ENCODE peak calls at places on chromosomes 7 and 10, in four cellular contexts. One of them, this sample, is unnamed. For H4K20me1, the result is how much of the 10 kb centered on the place peaks cover.

GRCh38 chr10:70851597-70852475 is 36.1 kb downstream of the SGPL1 start:
- DNase-seq in HCT116: no peak
- DNase-seq in GM12878: no peak
- DNase-seq in HepG2: peak
- DNase-seq in this sample: no peak

GRCh38 chr7:108503112-108504026 is 22.6 kb downstream of the PNPLA8 start:
- DNase-seq in HCT116: no peak
- DNase-seq in GM12878: peak
- DNase-seq in HepG2: no peak
- DNase-seq in this sample: no peak

GRCh38 chr10:30600005-30600404 is 29.5 kb downstream of the LYZL2 start:
- DNase-seq in HCT116: no peak
- DNase-seq in GM12878: no peak
- DNase-seq in HepG2: no peak
- DNase-seq in this sample: no peak

GRCh38 chr10:121324678-121325213 is 273.5 kb downstream of the FGFR2 start:
- DNase-seq in HCT116: peak
- DNase-seq in GM12878: no peak
- DNase-seq in HepG2: peak
- DNase-seq in this sample: no peak

GRCh38 chr10:5776881-5777197 is 36.4 kb downstream of the GDI2 start:
- DNase-seq in HCT116: no peak
- DNase-seq in GM12878: no peak
- DNase-seq in HepG2: no peak
- DNase-seq in this sample: no peak

GRCh38 chr7:116726713-116727431 is 54.9 kb downstream of the MET start:
- DNase-seq in HCT116: no peak
- DNase-seq in GM12878: no peak
- DNase-seq in HepG2: no peak
- DNase-seq in this sample: no peak

GRCh38 chr7:11540271-11540761 is 291.7 kb downstream of the THSD7A start:
- DNase-seq in HCT116: peak
- DNase-seq in GM12878: no peak
- DNase-seq in HepG2: no peak
- DNase-seq in this sample: no peak

GRCh38 chr7:101239191-101239950 is 1.8 kb upstream of the CLDN15 start:
- DNase-seq in HCT116: no peak
- DNase-seq in GM12878: no peak
- DNase-seq in HepG2: no peak
- DNase-seq in this sample: no peak

GRCh38 chr10:5089869-5090268 is 4.3 kb upstream of the AKR1C3 start:
- DNase-seq in HCT116: peak
- DNase-seq in GM12878: no peak
- DNase-seq in HepG2: peak
- DNase-seq in this sample: peak

GRCh38 chr10:89836840-89837172 is 135.4 kb downstream of the KIF20B start:
- DNase-seq in HCT116: no peak
- DNase-seq in GM12878: no peak
- DNase-seq in HepG2: no peak
- DNase-seq in this sample: no peak

GRCh38 chr7:2403718-2404648 is 572 bp downstream of the CHST12 start:
- DNase-seq in HCT116: no peak
- DNase-seq in GM12878: no peak
- DNase-seq in HepG2: no peak
- DNase-seq in this sample: peak

GRCh38 chr10:77791506-77791905 is 135.0 kb downstream of the DLG5 start:
- DNase-seq in HCT116: no peak
- DNase-seq in GM12878: no peak
- DNase-seq in HepG2: no peak
- DNase-seq in this sample: no peak

DNA sequence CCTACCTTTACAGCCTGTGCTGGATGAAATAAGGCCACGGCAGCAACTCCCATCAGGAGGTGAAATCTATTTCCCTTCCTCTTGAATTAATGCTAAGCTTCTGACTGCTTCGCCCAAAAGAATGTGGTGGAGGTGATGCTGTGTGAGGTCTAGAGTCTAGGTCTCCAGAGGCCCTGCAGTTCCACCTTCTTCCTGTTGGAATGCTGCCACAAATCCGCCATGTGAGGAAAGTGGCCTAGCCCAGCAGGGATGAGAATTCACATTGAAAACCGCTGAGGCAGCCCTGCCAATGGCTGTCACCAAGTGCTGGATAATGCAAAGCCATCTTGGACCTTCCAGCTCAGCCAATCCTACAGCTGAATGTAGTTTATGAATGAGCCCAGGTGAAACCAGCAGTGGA is 28.0 kb downstream of the RHOBTB1 start:
- DNase-seq in HCT116: no peak
- DNase-seq in GM12878: no peak
- DNase-seq in HepG2: no peak
- DNase-seq in this sample: peak
- TF ChIP-seq CTCF in HCT116: no peak
- TF ChIP-seq CTCF in GM12878: no peak
- TF ChIP-seq CTCF in HepG2: no peak
- TF ChIP-seq CTCF in this sample: peak

DNA sequence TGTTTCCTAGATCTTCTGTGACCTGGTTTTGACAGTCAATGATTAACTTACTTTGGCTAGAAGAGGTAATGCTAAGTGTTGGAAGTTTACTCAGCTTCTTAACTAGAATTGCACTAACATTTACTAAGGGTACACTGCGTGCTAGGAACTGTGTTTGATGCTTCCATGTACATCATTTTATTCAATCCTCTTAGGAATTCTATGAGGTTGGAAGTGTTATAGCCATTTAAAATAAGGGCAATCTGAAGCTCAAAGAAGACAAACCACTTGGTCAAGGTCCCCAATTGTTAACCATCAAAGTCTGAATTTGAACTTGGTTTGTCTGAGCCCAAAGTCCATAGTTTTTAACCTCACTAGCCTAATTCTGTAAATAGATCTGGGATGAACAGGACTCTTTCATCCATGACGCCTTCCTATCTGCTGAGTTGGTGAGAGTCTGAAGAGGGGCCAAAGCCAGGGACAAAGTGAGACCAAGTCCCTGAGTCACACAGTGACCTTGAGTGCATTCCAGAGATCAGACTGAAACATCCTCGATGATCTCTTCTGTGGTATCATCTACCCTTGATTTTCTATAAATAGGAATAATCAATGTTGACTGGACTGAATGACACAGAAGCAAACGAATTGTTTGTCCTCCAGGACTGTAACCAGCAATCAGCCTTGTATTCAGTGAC is 29.2 kb upstream of the ZNRF2 start:
- DNase-seq in HCT116: no peak
- DNase-seq in GM12878: no peak
- DNase-seq in HepG2: peak
- DNase-seq in this sample: no peak
- TF ChIP-seq REST in HCT116: no peak
- TF ChIP-seq REST in GM12878: no peak
- TF ChIP-seq REST in HepG2: no peak
- TF ChIP-seq REST in this sample: no peak

GRCh38 chr10:129932182-129932581 is 31.9 kb downstream of the EBF3 start:
- DNase-seq in HCT116: no peak
- DNase-seq in GM12878: no peak
- DNase-seq in HepG2: no peak
- DNase-seq in this sample: no peak
- H4K20me1 ChIP-seq in HCT116: under half
- H4K20me1 ChIP-seq in GM12878: under half
- H4K20me1 ChIP-seq in HepG2: under half
- H4K20me1 ChIP-seq in this sample: under half

GRCh38 chr7:130114374-130114773 is 44.0 kb downstream of the KLHDC10 start:
- DNase-seq in HCT116: no peak
- DNase-seq in GM12878: no peak
- DNase-seq in HepG2: no peak
- DNase-seq in this sample: no peak

GRCh38 chr7:130114776-130115175 is 44.4 kb downstream of the KLHDC10 start:
- DNase-seq in HCT116: peak
- DNase-seq in GM12878: no peak
- DNase-seq in HepG2: no peak
- DNase-seq in this sample: no peak

GRCh38 chr7:130118801-130119200 is 48.5 kb downstream of the KLHDC10 start:
- DNase-seq in HCT116: no peak
- DNase-seq in GM12878: no peak
- DNase-seq in HepG2: no peak
- DNase-seq in this sample: no peak

GRCh38 chr7:130113887-130114286 is 43.6 kb downstream of the KLHDC10 start:
- DNase-seq in HCT116: no peak
- DNase-seq in GM12878: no peak
- DNase-seq in HepG2: peak
- DNase-seq in this sample: no peak

DNA sequence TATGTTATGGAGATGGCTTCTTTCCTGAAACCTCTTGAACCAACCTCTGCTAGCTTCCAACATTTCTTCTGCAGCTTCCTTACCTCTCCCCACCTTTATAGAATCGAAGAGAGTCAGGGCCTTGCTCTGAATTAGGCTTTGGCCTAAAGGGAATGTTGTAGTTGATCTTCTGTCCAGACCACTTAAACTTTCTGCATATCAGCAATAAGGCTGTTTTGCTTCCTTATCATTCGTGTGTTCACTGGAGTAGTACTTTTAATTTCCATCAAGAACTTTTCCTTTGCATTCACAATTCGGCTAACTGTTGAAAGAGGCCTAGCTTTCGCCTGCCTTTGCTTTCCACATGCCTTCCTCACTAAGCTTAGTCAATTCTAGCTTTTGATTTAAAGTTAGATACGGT is 48.0 kb downstream of the KLHDC10 start:
- DNase-seq in HCT116: no peak
- DNase-seq in GM12878: no peak
- DNase-seq in HepG2: no peak
- DNase-seq in this sample: no peak
- TF ChIP-seq CTCF in HCT116: no peak
- TF ChIP-seq CTCF in GM12878: no peak
- TF ChIP-seq CTCF in HepG2: no peak
- TF ChIP-seq CTCF in this sample: no peak

DNA sequence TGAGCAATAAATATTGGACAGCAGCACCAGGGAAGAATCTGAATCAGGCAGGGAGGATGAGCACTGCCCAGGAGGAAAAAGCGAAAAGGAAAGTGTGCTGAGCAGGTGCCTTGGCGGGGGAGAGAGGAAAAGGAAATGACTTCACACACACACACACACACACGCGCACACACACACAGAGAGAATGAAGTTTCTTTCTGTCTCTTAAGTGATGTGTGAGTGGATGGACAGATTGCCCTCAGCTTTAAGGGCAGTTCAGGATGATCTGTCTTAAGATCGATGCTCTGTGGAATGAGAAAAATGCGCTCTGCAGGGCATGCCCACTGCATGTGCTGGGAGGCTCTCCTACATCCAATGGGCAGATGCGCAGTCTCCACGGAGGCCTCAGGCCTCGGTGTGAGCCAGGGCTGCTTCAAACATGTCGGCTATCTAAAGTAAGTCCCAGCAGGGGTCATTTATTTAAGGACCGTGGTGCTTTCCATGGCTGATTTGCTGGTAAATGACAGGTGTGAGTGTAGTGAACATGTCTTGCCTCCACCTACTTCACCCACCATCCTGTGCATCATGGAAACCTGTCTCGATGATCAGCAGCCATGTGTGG is 2.5 kb upstream of the ACBD5 start:
- DNase-seq in HCT116: peak
- DNase-seq in GM12878: peak
- DNase-seq in HepG2: peak
- DNase-seq in this sample: peak
- TF ChIP-seq REST in HCT116: no peak
- TF ChIP-seq REST in GM12878: no peak
- TF ChIP-seq REST in HepG2: peak
- TF ChIP-seq REST in this sample: no peak

GRCh38 chr10:101789686-101790085 is 6.4 kb upstream of the NPM3 start:
- DNase-seq in HCT116: no peak
- DNase-seq in GM12878: no peak
- DNase-seq in HepG2: no peak
- DNase-seq in this sample: no peak
- H4K20me1 ChIP-seq in HCT116: under half
- H4K20me1 ChIP-seq in GM12878: under half
- H4K20me1 ChIP-seq in HepG2: under half
- H4K20me1 ChIP-seq in this sample: under half

DNA sequence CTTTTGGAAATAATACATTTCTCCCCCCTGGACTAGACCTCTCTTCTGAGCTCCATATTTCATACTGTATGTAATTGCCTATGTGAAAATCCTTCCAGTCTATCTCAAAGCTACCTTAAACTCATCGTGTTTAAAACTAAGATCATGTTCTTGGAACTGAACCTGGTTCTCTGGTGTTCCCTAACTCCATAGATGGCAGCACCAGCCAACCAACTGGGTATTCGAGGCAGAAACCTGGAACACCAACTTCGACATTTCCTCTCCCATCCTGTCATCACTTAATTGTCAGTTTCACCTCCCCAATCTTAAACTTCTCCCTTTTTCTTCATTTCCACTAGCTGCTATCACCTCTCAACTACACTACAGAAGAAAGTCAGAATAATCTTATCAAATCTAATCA is 87.0 kb downstream of the ANKIB1 start:
- DNase-seq in HCT116: no peak
- DNase-seq in GM12878: no peak
- DNase-seq in HepG2: no peak
- DNase-seq in this sample: no peak
- TF ChIP-seq CTCF in HCT116: no peak
- TF ChIP-seq CTCF in GM12878: no peak
- TF ChIP-seq CTCF in HepG2: no peak
- TF ChIP-seq CTCF in this sample: no peak